ENCODE peak calls at places on chromosomes 2 and 18, in four cellular contexts. One of them, this sample, is unnamed.

GRCh38 chr2:71129114-71129890 is 727 bp downstream of the MCEE start:
- DNase-seq in left ventricle myocardium inferior: no peak
- DNase-seq in left lung: no peak
- DNase-seq in epithelial cell of esophagus: no peak
- DNase-seq in this sample: no peak

GRCh38 chr2:32418777-32419176 is 62.0 kb downstream of the BIRC6 start:
- DNase-seq in left ventricle myocardium inferior: no peak
- DNase-seq in left lung: no peak
- DNase-seq in epithelial cell of esophagus: peak
- DNase-seq in this sample: no peak

GRCh38 chr2:160940699-160941098 is 219.5 kb upstream of the TANK start:
- DNase-seq in left ventricle myocardium inferior: no peak
- DNase-seq in left lung: no peak
- DNase-seq in epithelial cell of esophagus: peak
- DNase-seq in this sample: peak

GRCh38 chr18:25350561-25351201 is 1.3 kb downstream of the ZNF521 start:
- DNase-seq in left ventricle myocardium inferior: peak
- DNase-seq in left lung: peak
- DNase-seq in epithelial cell of esophagus: peak
- DNase-seq in this sample: no peak

GRCh38 chr2:48707466-48707865 is 48.1 kb downstream of the LHCGR start:
- DNase-seq in left ventricle myocardium inferior: no peak
- DNase-seq in left lung: no peak
- DNase-seq in epithelial cell of esophagus: peak
- DNase-seq in this sample: no peak

GRCh38 chr18:45662468-45662867 is 47.2 kb downstream of the SLC14A2 start:
- DNase-seq in left ventricle myocardium inferior: no peak
- DNase-seq in left lung: no peak
- DNase-seq in epithelial cell of esophagus: no peak
- DNase-seq in this sample: no peak

GRCh38 chr2:112073875-112074274 is 18.8 kb downstream of the TMEM87B start:
- DNase-seq in left ventricle myocardium inferior: no peak
- DNase-seq in left lung: no peak
- DNase-seq in epithelial cell of esophagus: peak
- DNase-seq in this sample: no peak

GRCh38 chr2:135586148-135586547 is 54.9 kb downstream of the R3HDM1 start:
- DNase-seq in left ventricle myocardium inferior: no peak
- DNase-seq in left lung: no peak
- DNase-seq in epithelial cell of esophagus: peak
- DNase-seq in this sample: no peak

GRCh38 chr2:62884514-62884913 is 166.1 kb upstream of the OTX1 start:
- DNase-seq in left ventricle myocardium inferior: no peak
- DNase-seq in left lung: no peak
- DNase-seq in epithelial cell of esophagus: no peak
- DNase-seq in this sample: no peak

DNA sequence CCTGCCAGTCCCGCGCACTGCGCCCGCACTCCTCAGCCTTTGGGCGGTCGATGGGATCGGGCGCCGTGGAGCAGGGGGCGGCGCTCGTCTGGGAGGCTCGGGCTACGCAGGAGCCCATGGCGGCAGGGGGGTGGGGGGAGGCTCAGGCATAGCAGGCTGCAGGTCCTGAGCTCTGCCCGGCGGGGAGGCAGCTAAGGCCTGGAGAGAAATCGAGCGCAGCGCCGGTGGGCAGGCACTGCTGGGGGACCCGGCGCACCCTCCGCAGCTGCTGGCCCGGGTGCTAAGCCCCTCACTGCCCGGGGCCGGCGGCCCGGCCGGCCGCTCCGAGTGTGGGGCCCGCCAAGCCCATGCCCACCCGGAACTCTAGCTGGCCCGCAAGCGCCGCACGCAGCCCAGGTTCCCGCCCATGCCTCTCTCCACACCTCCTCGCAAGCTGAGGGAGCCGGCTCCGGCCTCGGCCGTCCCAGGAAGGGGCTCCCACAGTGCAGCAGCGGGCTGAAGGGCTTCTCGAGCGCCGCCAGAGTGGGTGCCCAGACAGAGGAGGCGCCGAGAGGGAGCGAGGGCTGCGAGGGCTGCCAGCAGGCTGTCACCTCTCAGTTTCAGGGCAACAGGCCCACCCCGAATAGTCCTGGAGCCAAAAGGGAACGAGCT is 74.1 kb downstream of the PSMG2 start:
- DNase-seq in left ventricle myocardium inferior: no peak
- DNase-seq in left lung: peak
- DNase-seq in epithelial cell of esophagus: no peak
- DNase-seq in this sample: no peak
- H3K4me3 ChIP-seq in left ventricle myocardium inferior: peak
- H3K4me3 ChIP-seq in left lung: peak
- H3K4me3 ChIP-seq in epithelial cell of esophagus: peak
- H3K4me3 ChIP-seq in this sample: no peak

DNA sequence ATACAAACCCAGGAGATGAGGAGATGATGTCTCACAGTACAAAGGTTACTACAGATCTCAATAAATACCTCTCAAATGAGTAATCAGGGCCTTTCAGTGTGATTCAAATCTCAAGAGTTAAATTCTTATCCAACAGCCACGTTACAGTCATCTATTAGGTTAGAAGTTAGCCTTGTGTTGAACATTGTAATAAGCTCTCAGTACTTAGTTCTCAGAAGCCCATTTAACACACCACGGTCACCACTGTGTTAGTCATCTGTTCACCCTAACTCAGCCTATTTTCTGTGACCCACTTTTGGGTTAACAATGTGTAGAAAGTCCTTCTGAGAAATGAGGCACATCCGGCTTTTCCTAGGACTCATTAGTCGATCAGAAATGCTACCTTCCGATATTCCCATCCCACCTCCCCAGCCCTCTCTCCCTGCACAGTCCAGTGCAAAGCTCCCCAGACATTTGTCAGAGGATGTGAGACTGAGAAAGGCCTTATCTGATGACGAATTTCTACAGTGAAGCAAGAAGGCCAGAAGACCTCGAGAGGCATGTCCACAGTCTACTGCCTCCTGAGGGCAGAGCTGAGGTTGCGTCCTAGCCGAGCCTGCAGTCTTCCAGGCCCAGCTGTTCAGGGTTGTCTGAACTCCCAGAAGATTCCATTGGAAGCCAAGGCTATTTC is 92.5 kb downstream of the ACTR2 start:
- DNase-seq in left ventricle myocardium inferior: no peak
- DNase-seq in left lung: no peak
- DNase-seq in epithelial cell of esophagus: peak
- DNase-seq in this sample: peak
- H3K4me3 ChIP-seq in left ventricle myocardium inferior: no peak
- H3K4me3 ChIP-seq in left lung: no peak
- H3K4me3 ChIP-seq in epithelial cell of esophagus: no peak
- H3K4me3 ChIP-seq in this sample: no peak

GRCh38 chr2:43226558-43226954 is at the start of gene ZFP36L2:
- DNase-seq in left ventricle myocardium inferior: peak
- DNase-seq in left lung: peak
- DNase-seq in epithelial cell of esophagus: peak
- DNase-seq in this sample: peak

GRCh38 chr2:43228782-43229659 is 2.6 kb upstream of the ZFP36L2 start:
- DNase-seq in left ventricle myocardium inferior: no peak
- DNase-seq in left lung: no peak
- DNase-seq in epithelial cell of esophagus: peak
- DNase-seq in this sample: peak

GRCh38 chr2:43226955-43227829 is 786 bp upstream of the ZFP36L2 start:
- DNase-seq in left ventricle myocardium inferior: peak
- DNase-seq in left lung: peak
- DNase-seq in epithelial cell of esophagus: peak
- DNase-seq in this sample: peak

GRCh38 chr2:43227830-43228280 is 1.4 kb upstream of the ZFP36L2 start:
- DNase-seq in left ventricle myocardium inferior: no peak
- DNase-seq in left lung: no peak
- DNase-seq in epithelial cell of esophagus: peak
- DNase-seq in this sample: no peak

GRCh38 chr2:43228341-43228751 is 1.9 kb upstream of the ZFP36L2 start:
- DNase-seq in left ventricle myocardium inferior: no peak
- DNase-seq in left lung: no peak
- DNase-seq in epithelial cell of esophagus: no peak
- DNase-seq in this sample: peak
- H3K4me3 ChIP-seq in left ventricle myocardium inferior: peak
- H3K4me3 ChIP-seq in left lung: peak
- H3K4me3 ChIP-seq in epithelial cell of esophagus: no peak
- H3K4me3 ChIP-seq in this sample: no peak

DNA sequence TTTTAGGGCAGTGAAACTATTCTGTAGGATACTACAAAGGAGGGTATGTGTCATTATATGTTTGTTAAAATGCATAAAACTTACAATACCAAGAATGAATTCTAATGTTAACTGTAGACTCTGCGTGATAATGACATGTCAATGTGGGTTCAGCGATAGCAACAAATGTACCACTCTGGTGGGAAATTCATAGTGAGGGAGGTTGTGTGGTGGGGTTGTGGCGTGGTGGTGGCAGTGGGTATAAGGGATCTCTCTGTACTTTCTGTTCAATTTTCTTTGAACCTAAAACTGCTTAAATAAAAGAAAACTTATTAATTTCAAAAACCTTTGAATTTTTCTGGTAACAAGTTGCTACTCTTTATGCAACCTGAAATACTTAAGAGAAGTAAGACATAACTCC is 99.3 kb upstream of the SLC38A11 start:
- DNase-seq in left ventricle myocardium inferior: no peak
- DNase-seq in left lung: no peak
- DNase-seq in epithelial cell of esophagus: no peak
- DNase-seq in this sample: no peak
- H3K4me3 ChIP-seq in left ventricle myocardium inferior: no peak
- H3K4me3 ChIP-seq in left lung: no peak
- H3K4me3 ChIP-seq in epithelial cell of esophagus: no peak
- H3K4me3 ChIP-seq in this sample: no peak

GRCh38 chr2:221895366-221896121 is 323.4 kb upstream of the EPHA4 start:
- DNase-seq in left ventricle myocardium inferior: no peak
- DNase-seq in left lung: no peak
- DNase-seq in epithelial cell of esophagus: no peak
- DNase-seq in this sample: no peak
- H3K4me3 ChIP-seq in left ventricle myocardium inferior: no peak
- H3K4me3 ChIP-seq in left lung: no peak
- H3K4me3 ChIP-seq in epithelial cell of esophagus: no peak
- H3K4me3 ChIP-seq in this sample: no peak

GRCh38 chr2:231396058-231396821 is 730 bp downstream of the B3GNT7 start:
- DNase-seq in left ventricle myocardium inferior: no peak
- DNase-seq in left lung: peak
- DNase-seq in epithelial cell of esophagus: no peak
- DNase-seq in this sample: no peak
- H3K4me3 ChIP-seq in left ventricle myocardium inferior: peak
- H3K4me3 ChIP-seq in left lung: peak
- H3K4me3 ChIP-seq in epithelial cell of esophagus: no peak
- H3K4me3 ChIP-seq in this sample: no peak

DNA sequence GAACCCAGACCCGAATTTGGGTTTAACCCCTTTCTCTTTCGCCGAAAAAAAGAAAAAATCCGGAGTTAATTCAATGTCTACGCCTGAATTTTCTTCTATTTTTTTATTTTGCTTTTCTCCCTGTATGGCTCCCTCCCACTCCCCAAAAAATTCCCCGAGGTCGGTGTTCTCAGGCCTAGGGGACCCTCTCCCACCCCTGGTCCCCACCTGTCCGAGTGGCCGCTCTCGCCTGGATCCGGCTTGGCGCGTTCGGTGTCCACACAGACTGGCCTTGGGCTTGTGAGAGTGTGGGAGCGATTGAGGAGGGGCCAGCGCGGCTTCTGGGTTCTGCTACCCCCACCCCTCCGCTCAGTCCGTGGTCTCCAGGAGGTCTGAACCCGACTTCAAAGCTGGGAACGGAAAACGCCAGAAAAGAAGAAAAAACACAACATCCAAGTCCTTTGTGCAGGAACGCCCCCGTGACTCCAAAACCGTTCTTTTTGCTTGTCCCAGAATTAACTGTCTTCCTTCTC is 5.7 kb upstream of the EN1 start:
- DNase-seq in left ventricle myocardium inferior: no peak
- DNase-seq in left lung: no peak
- DNase-seq in epithelial cell of esophagus: no peak
- DNase-seq in this sample: no peak
- H3K4me3 ChIP-seq in left ventricle myocardium inferior: no peak
- H3K4me3 ChIP-seq in left lung: no peak
- H3K4me3 ChIP-seq in epithelial cell of esophagus: no peak
- H3K4me3 ChIP-seq in this sample: no peak

DNA sequence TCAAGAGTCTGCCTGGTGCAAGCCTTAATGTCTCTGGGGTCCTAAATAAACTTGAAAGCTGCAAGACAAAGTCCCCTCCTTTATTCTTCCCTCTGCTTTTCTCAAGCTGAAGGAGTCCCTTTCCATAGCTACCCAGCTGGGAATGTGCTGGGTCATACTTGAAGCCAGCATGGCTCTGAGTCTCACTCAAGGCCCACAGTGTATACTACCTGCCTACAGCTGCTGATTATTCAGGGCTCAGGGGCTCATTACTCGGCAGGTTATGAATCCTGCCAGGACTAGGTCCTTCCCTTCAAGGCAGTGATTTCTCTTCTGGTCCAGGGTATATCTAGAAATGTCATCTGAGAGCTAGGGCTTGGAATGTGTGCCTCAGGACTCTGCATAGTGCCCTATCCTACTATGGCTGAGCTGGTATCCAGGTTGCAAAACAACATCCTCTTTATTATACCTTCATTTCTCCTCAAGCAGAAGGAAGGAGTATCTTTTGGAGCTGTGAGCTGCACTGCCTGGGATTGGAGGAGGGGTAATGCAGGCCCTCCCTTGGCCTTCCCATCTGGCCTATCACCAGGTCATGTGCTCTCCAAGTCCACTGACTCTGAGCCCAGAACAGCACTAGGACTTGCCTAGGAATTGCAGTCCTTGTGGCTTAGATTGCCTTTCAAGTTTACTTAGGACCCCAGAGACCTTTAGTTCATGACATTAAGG is 22.3 kb downstream of the IL1RN start:
- DNase-seq in left ventricle myocardium inferior: no peak
- DNase-seq in left lung: no peak
- DNase-seq in epithelial cell of esophagus: no peak
- DNase-seq in this sample: no peak
- H3K4me3 ChIP-seq in left ventricle myocardium inferior: no peak
- H3K4me3 ChIP-seq in left lung: no peak
- H3K4me3 ChIP-seq in epithelial cell of esophagus: no peak
- H3K4me3 ChIP-seq in this sample: no peak

DNA sequence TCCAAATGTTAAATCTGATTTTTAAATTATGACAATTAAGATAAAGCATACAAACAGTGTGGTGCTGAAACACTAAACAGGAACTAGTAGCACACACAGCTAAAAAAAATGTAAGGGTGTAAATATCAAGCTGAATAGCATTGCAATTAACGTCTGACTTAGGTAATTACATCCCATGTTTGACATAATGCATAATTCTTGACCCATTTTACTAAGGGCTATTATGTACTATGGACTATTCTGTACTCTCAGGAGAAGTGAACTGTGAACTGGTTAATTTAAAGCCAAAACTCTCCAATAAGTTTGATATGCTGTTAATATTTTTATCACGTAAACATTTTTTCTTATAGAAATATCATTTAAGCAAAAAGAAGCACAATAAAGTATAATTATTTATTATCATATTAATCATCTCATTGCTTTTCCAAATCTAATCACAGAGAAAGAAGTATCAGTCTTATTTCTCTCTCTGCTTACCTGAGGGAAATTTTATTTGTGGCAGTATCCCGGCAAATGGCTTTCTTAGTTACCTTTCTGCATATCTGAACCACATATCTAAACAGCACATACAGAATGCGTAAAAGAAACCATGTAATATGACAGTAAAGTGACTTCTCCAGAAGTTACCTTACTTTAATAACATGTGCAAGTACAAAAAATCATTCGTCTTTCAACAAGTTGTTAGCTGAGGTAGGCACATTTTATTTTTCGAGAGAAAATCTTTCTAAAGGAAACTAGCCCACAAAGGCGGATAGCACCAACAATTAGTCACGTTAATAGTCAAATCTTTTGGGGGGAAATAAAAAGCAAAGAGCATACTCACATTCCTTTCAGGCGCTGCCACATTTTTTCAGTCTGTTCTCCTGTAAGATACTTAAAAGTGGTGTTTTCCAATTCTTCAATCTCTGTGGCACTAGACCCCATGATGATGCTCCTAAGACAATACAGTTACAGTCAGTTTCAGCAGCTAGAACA is 94.9 kb upstream of the PDE1A start:
- DNase-seq in left ventricle myocardium inferior: no peak
- DNase-seq in left lung: no peak
- DNase-seq in epithelial cell of esophagus: no peak
- DNase-seq in this sample: no peak
- H3K4me3 ChIP-seq in left ventricle myocardium inferior: no peak
- H3K4me3 ChIP-seq in left lung: no peak
- H3K4me3 ChIP-seq in epithelial cell of esophagus: no peak
- H3K4me3 ChIP-seq in this sample: no peak